ENCODE peak calls at places on chromosomes 1 and 21, in five cellular contexts. One of them, this sample, is unnamed.
A peak's percentile ranks its signal among the peaks of the same experiment; 100 is the strongest.

GRCh38 chr1:189253601-189254350 is 1223.9 kb downstream of the BRINP3 start:
- DNase-seq in progenitor cell of endocrine pancreas: no peak
- DNase-seq in GM10248: no peak
- DNase-seq in A673: no peak
- DNase-seq in RCC 7860: no peak
- DNase-seq in this sample: no peak

GRCh38 chr1:207972350-207972749 is 61.4 kb upstream of the CD34 start:
- DNase-seq in GM10248: no peak
- DNase-seq in RCC 7860: no peak
- DNase-seq in progenitor cell of endocrine pancreas: no peak
- DNase-seq in A673: no peak
- DNase-seq in this sample: no peak

GRCh38 chr1:1482856-1483255 is 11.3 kb downstream of the ATAD3B start:
- DNase-seq in GM10248: no peak
- DNase-seq in RCC 7860: no peak
- DNase-seq in A673: no peak
- DNase-seq in progenitor cell of endocrine pancreas: no peak
- DNase-seq in this sample: no peak

GRCh38 chr1:113053344-113054138 is 19.5 kb upstream of the LRIG2 start:
- DNase-seq in A673: no peak
- DNase-seq in GM10248: no peak
- DNase-seq in progenitor cell of endocrine pancreas: no peak
- DNase-seq in RCC 7860: no peak
- DNase-seq in this sample: no peak

GRCh38 chr1:11158720-11159321 is 30.3 kb upstream of the ANGPTL7 start:
- DNase-seq in progenitor cell of endocrine pancreas: no peak
- DNase-seq in A673: peak; percentile 21
- DNase-seq in RCC 7860: peak; percentile 77
- DNase-seq in GM10248: no peak
- DNase-seq in this sample: no peak

GRCh38 chr1:38805036-38805435 is 54.5 kb downstream of the RRAGC start:
- DNase-seq in A673: no peak
- DNase-seq in progenitor cell of endocrine pancreas: no peak
- DNase-seq in RCC 7860: no peak
- DNase-seq in GM10248: no peak
- DNase-seq in this sample: no peak

GRCh38 chr21:45998871-45999580 is 17.5 kb downstream of the COL6A1 start:
- DNase-seq in A673: no peak
- DNase-seq in progenitor cell of endocrine pancreas: no peak
- DNase-seq in RCC 7860: no peak
- DNase-seq in GM10248: no peak
- DNase-seq in this sample: no peak

GRCh38 chr1:207240325-207241095 is 81.0 kb upstream of the CD55 start:
- DNase-seq in RCC 7860: peak; percentile 75
- DNase-seq in progenitor cell of endocrine pancreas: no peak
- DNase-seq in A673: no peak
- DNase-seq in GM10248: no peak
- DNase-seq in this sample: no peak

GRCh38 chr1:27037518-27037917 is 24.9 kb upstream of the TENT5B start:
- DNase-seq in progenitor cell of endocrine pancreas: no peak
- DNase-seq in A673: no peak
- DNase-seq in RCC 7860: no peak
- DNase-seq in GM10248: no peak
- DNase-seq in this sample: no peak

GRCh38 chr1:199336745-199337640 is 690.5 kb upstream of the NR5A2 start:
- DNase-seq in A673: no peak
- DNase-seq in GM10248: no peak
- DNase-seq in progenitor cell of endocrine pancreas: no peak
- DNase-seq in RCC 7860: no peak
- DNase-seq in this sample: no peak

GRCh38 chr1:230977781-230978490 is 725 bp downstream of the TTC13 start:
- DNase-seq in progenitor cell of endocrine pancreas: peak; percentile 20
- DNase-seq in RCC 7860: no peak
- DNase-seq in A673: peak; percentile 49
- DNase-seq in GM10248: peak; percentile 23
- DNase-seq in this sample: peak; percentile 39

GRCh38 chr1:24500448-24501048 is 2.1 kb upstream of the RCAN3 start:
- DNase-seq in A673: no peak
- DNase-seq in RCC 7860: no peak
- DNase-seq in GM10248: no peak
- DNase-seq in progenitor cell of endocrine pancreas: no peak
- DNase-seq in this sample: no peak

GRCh38 chr1:231523816-231524215 is 4.7 kb upstream of the TSNAX start:
- DNase-seq in GM10248: no peak
- DNase-seq in RCC 7860: no peak
- DNase-seq in progenitor cell of endocrine pancreas: no peak
- DNase-seq in A673: no peak
- DNase-seq in this sample: no peak

GRCh38 chr1:221203224-221204054 is 324.2 kb downstream of the HLX start:
- DNase-seq in GM10248: peak; percentile 61
- DNase-seq in A673: peak; percentile 72
- DNase-seq in RCC 7860: peak; percentile 62
- DNase-seq in progenitor cell of endocrine pancreas: peak; percentile 75
- DNase-seq in this sample: peak; percentile 56

GRCh38 chr1:10882069-10882468 is 85.6 kb upstream of the CASZ1 start:
- DNase-seq in GM10248: no peak
- DNase-seq in RCC 7860: no peak
- DNase-seq in A673: no peak
- DNase-seq in progenitor cell of endocrine pancreas: no peak
- DNase-seq in this sample: no peak

GRCh38 chr21:38380391-38381137 is 117.7 kb downstream of the ERG start:
- DNase-seq in GM10248: no peak
- DNase-seq in RCC 7860: no peak
- DNase-seq in progenitor cell of endocrine pancreas: no peak
- DNase-seq in A673: peak; percentile 18
- DNase-seq in this sample: no peak

GRCh38 chr1:181033128-181033798 is 520 bp upstream of the MR1 start:
- DNase-seq in RCC 7860: no peak
- DNase-seq in progenitor cell of endocrine pancreas: no peak
- DNase-seq in GM10248: no peak
- DNase-seq in A673: peak; percentile 21
- DNase-seq in this sample: no peak

GRCh38 chr21:37220433-37220980 is 46.6 kb downstream of the VPS26C start:
- DNase-seq in GM10248: peak; percentile 45
- DNase-seq in progenitor cell of endocrine pancreas: no peak
- DNase-seq in A673: peak; percentile 44
- DNase-seq in RCC 7860: no peak
- DNase-seq in this sample: peak; percentile 68

GRCh38 chr1:22418352-22418751 is 33.3 kb upstream of the ZBTB40 start:
- DNase-seq in RCC 7860: no peak
- DNase-seq in A673: no peak
- DNase-seq in GM10248: no peak
- DNase-seq in progenitor cell of endocrine pancreas: no peak
- DNase-seq in this sample: no peak

GRCh38 chr1:207259391-207259790 is 62.1 kb upstream of the CD55 start:
- DNase-seq in progenitor cell of endocrine pancreas: no peak
- DNase-seq in A673: no peak
- DNase-seq in RCC 7860: no peak
- DNase-seq in GM10248: no peak
- DNase-seq in this sample: no peak

GRCh38 chr1:93613895-93614294 is 67.7 kb downstream of the BCAR3 start:
- DNase-seq in RCC 7860: no peak
- DNase-seq in GM10248: no peak
- DNase-seq in A673: no peak
- DNase-seq in progenitor cell of endocrine pancreas: no peak
- DNase-seq in this sample: no peak

GRCh38 chr1:87678221-87678715 is 349.6 kb downstream of the LMO4 start:
- DNase-seq in A673: no peak
- DNase-seq in GM10248: no peak
- DNase-seq in RCC 7860: no peak
- DNase-seq in progenitor cell of endocrine pancreas: no peak
- DNase-seq in this sample: no peak

GRCh38 chr1:15201221-15201620 is 45.8 kb upstream of the FHAD1 start:
- DNase-seq in progenitor cell of endocrine pancreas: no peak
- DNase-seq in GM10248: no peak
- DNase-seq in A673: no peak
- DNase-seq in RCC 7860: no peak
- DNase-seq in this sample: no peak

GRCh38 chr21:21688877-21689276 is 690.7 kb downstream of the NCAM2 start:
- DNase-seq in A673: peak; percentile 72
- DNase-seq in RCC 7860: no peak
- DNase-seq in progenitor cell of endocrine pancreas: no peak
- DNase-seq in GM10248: no peak
- DNase-seq in this sample: no peak

GRCh38 chr1:84701366-84701765 is 11.1 kb upstream of the SSX2IP start:
- DNase-seq in progenitor cell of endocrine pancreas: no peak
- DNase-seq in GM10248: no peak
- DNase-seq in RCC 7860: no peak
- DNase-seq in A673: peak; percentile 31
- DNase-seq in this sample: no peak

GRCh38 chr1:41333146-41333784 is 28.0 kb upstream of the FOXO6 start:
- DNase-seq in progenitor cell of endocrine pancreas: no peak
- DNase-seq in GM10248: no peak
- DNase-seq in RCC 7860: peak; percentile 80
- DNase-seq in A673: peak; percentile 54
- DNase-seq in this sample: no peak

GRCh38 chr1:229434641-229435051 is 752 bp upstream of the ACTA1 start:
- DNase-seq in A673: no peak
- DNase-seq in RCC 7860: no peak
- DNase-seq in GM10248: no peak
- DNase-seq in progenitor cell of endocrine pancreas: no peak
- DNase-seq in this sample: no peak

This sample was measured in GM13977.